ENCODE peak calls at places on chromosomes 6 and 20, in nine cellular contexts. Z is GM23248, K is neural progenitor cell, O is GM23338, W is OCI-LY7, N is SK-N-SH, T is HCT116, B is PC-3, R is hepatocyte. E is an unnamed sample.

GRCh38 chr20:43514062-43514971 is 6.8 kb downstream of the L3MBTL1 start:
- DNase-seq in Z (peak), K (peak), O (peak), W (peak), N (peak), T (peak), B (peak), R (peak), E (peak)

GRCh38 chr6:100001915-100002388 is 7.9 kb upstream of the MCHR2 start:
- DNase-seq in Z (peak), K (peak), O (peak), W (peak), N (peak), T (peak), B (peak), R (peak), E (peak)

GRCh38 chr6:167291623-167292300 is 647 bp downstream of the UNC93A start:
- DNase-seq in Z (no peak), K (no peak), O (no peak), W (no peak), N (no peak), T (no peak), B (no peak), R (no peak), E (no peak)

GRCh38 chr6:42088101-42088591 is 37.8 kb downstream of the TAF8 start:
- DNase-seq in Z (no peak), K (no peak), O (peak), W (no peak), N (no peak), T (no peak), B (peak), R (no peak), E (no peak)

GRCh38 chr6:79031821-79032590 is 46.0 kb downstream of the PHIP start:
- DNase-seq in Z (peak), K (no peak), O (no peak), W (no peak), N (no peak), T (no peak), B (no peak), R (no peak), E (no peak)

GRCh38 chr6:35703554-35703953 is 14.8 kb upstream of the FKBP5 start:
- DNase-seq in Z (no peak), K (no peak), O (peak), W (peak), N (no peak), T (no peak), B (no peak), R (no peak), E (peak)

GRCh38 chr6:17086469-17086868 is 15.4 kb upstream of the STMND1 start:
- DNase-seq in Z (peak), K (peak), O (peak), W (peak), N (peak), T (peak), B (peak), R (peak), E (peak)

GRCh38 chr6:53728570-53729194 is 63.1 kb upstream of the KLHL31 start:
- DNase-seq in Z (peak), K (peak), O (peak), W (peak), N (peak), T (no peak), B (peak), R (peak), E (peak)

GRCh38 chr20:46875059-46875458 is 19.6 kb upstream of the EYA2 start:
- DNase-seq in Z (no peak), K (no peak), O (peak), W (no peak), N (no peak), T (no peak), B (peak), R (no peak), E (no peak)

GRCh38 chr6:88473622-88474021 is 307.5 kb upstream of the CNR1 start:
- DNase-seq in Z (no peak), K (no peak), O (no peak), W (no peak), N (no peak), T (no peak), B (no peak), R (no peak), E (no peak)

GRCh38 chr6:156190270-156190669 is 586.9 kb upstream of the ARID1B start:
- DNase-seq in Z (no peak), K (no peak), O (no peak), W (no peak), N (no peak), T (no peak), B (no peak), R (no peak), E (no peak)

GRCh38 chr20:61765871-61766654 is 299.6 kb downstream of the TAF4 start:
- DNase-seq in Z (no peak), K (peak), O (peak), W (no peak), N (peak), T (no peak), B (no peak), R (no peak), E (no peak)

GRCh38 chr20:11047559-11047958 is 373.8 kb upstream of the JAG1 start:
- DNase-seq in Z (no peak), K (no peak), O (no peak), W (no peak), N (no peak), T (no peak), B (peak), R (no peak), E (no peak)

GRCh38 chr6:139536751-139537617 is 162.5 kb upstream of the CITED2 start:
- DNase-seq in Z (no peak), K (no peak), O (no peak), W (no peak), N (no peak), T (no peak), B (no peak), R (no peak), E (no peak)

GRCh38 chr6:132733288-132733687 is 19.4 kb upstream of the VNN1 start:
- DNase-seq in Z (no peak), K (no peak), O (no peak), W (no peak), N (no peak), T (no peak), B (peak), R (no peak), E (no peak)

DNA sequence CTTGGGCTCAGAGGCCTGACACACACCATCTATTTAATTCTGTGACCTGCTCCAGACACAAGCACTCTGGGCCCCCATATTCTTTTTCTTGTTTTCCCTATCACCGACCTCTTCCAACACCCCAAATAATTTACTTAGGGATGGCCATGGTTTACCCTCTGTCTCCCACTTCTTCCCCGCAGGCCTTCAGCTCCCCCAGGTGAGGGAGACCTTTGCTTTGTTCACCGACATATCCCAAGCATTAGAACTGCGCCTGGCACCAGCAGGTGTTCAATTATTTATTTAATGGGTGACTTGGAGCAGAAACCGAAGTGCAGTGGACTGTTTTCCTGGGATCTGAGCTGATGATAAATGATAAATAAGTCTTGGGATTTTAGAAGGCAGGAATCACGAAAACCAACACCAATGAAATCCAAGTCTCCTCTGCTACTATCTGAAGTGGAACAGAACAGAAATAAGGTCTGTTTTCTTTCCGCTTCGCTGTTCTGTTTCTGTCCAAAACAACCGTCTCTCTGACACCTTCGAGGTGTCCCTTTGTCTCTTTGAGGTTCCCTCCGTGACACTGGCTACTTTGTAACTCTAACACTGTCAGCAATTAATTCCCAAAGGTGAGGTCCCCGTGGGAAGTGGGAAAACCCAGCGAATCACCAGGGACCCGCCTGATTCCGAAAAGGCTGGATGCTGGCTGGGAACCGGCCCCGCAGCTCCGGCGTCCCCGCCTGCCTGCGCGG is 1.1 kb upstream of the RIN2 start:
- DNase-seq in Z (no peak), K (no peak), O (no peak), W (no peak), N (no peak), T (no peak), B (peak), R (no peak), E (no peak)
- H2AFZ ChIP-seq in Z (peak), K (peak), O (peak), W (no peak), N (peak), T (peak), B (peak), R (peak), E (peak)

GRCh38 chr6:4801491-4802118 is 25.4 kb downstream of the CDYL start:
- DNase-seq in Z (no peak), K (no peak), O (no peak), W (no peak), N (no peak), T (no peak), B (no peak), R (no peak), E (peak)

GRCh38 chr6:4803343-4803744 is 27.1 kb downstream of the CDYL start:
- DNase-seq in Z (no peak), K (no peak), O (no peak), W (no peak), N (peak), T (no peak), B (no peak), R (no peak), E (no peak)

GRCh38 chr6:4804095-4804494 is 27.9 kb downstream of the CDYL start:
- DNase-seq in Z (peak), K (no peak), O (peak), W (no peak), N (no peak), T (no peak), B (peak), R (peak), E (no peak)

GRCh38 chr6:4800662-4801061 is 24.5 kb downstream of the CDYL start:
- DNase-seq in Z (no peak), K (no peak), O (no peak), W (no peak), N (no peak), T (no peak), B (no peak), R (no peak), E (no peak)

DNA sequence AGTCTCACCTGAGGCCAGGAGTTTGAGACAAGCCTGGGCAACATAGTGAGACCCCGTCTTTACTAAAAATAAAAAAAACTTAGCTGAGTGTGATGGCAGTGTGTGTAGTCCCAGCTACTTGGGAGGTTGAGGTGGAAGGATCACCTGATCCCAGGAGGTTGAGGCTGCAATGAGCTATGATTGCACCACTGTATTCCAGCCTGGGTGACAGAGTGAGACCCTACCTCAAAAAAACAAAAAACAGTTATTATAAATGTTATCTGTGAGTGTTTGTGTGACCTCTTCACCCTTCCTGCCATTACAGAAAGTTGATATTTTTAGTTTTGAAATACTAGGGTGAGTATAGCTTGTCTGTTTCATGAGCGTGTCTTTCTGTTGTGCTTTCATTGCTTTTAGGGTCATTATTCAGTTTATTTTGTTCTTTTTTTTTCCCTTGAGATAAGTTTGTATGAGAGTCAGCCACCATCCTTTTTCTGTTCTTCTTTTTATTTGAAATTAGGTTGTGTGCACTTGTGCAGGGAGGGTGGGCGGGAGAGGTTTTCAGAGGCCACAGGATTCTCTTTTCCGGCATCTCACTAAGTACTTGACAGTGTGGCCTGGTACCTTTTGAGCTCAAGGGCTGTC is 26.2 kb downstream of the CDYL start:
- DNase-seq in Z (no peak), K (no peak), O (no peak), W (peak), N (no peak), T (no peak), B (no peak), R (no peak), E (no peak)
- TF ChIP-seq EZH2phosphoT487 in Z (no peak), K (no peak), O (no peak), W (no peak), N (no peak), T (no peak), B (no peak), R (no peak), E (no peak)

GRCh38 chr6:37030599-37030998 is 25.1 kb downstream of the FGD2 start:
- DNase-seq in Z (no peak), K (no peak), O (no peak), W (no peak), N (no peak), T (no peak), B (no peak), R (no peak), E (no peak)

GRCh38 chr6:37032239-37032638 is 26.8 kb downstream of the FGD2 start:
- DNase-seq in Z (no peak), K (no peak), O (no peak), W (no peak), N (no peak), T (no peak), B (no peak), R (no peak), E (no peak)

GRCh38 chr6:37036146-37036545 is 30.7 kb downstream of the FGD2 start:
- DNase-seq in Z (no peak), K (no peak), O (peak), W (no peak), N (no peak), T (no peak), B (no peak), R (no peak), E (no peak)

GRCh38 chr6:37033819-37034790 is 28.6 kb downstream of the FGD2 start:
- DNase-seq in Z (no peak), K (no peak), O (no peak), W (no peak), N (no peak), T (no peak), B (no peak), R (no peak), E (no peak)

GRCh38 chr6:37033255-37033654 is 27.8 kb downstream of the FGD2 start:
- DNase-seq in Z (peak), K (no peak), O (no peak), W (no peak), N (no peak), T (no peak), B (peak), R (no peak), E (no peak)
- H2AFZ ChIP-seq in Z (no peak), K (no peak), O (no peak), W (no peak), N (no peak), T (no peak), B (no peak), R (no peak), E (no peak)

GRCh38 chr6:22320750-22321149 is 23.9 kb upstream of the PRL start:
- DNase-seq in Z (peak), K (no peak), O (no peak), W (no peak), N (no peak), T (peak), B (peak), R (peak), E (no peak)
- TF ChIP-seq EZH2phosphoT487 in Z (peak), K (no peak), O (no peak), W (no peak), N (no peak), T (no peak), B (no peak), R (no peak), E (no peak)

DNA sequence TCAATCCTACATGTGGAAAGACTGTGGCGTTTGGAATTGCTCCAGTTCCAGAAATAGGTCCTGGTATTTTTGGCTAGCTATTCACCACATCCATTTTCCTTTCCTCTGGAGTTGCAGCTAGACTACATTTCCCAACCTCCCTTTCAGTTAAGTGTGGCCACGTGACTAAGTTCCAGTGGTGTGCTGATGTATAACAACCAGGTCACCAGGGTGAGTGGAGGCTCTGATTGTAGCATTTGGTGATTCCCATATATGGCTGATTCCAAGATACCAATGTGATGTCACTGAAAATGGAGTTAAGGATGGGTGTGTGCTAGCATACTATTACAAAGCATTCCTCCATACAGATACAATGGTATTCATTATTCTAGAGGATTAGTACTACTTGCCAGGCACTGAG is 49.7 kb upstream of the STK35 start:
- DNase-seq in Z (no peak), K (peak), O (peak), W (no peak), N (peak), T (no peak), B (no peak), R (no peak), E (no peak)
- H2AFZ ChIP-seq in Z (no peak), K (peak), O (no peak), W (no peak), N (no peak), T (no peak), B (no peak), R (no peak), E (no peak)

DNA sequence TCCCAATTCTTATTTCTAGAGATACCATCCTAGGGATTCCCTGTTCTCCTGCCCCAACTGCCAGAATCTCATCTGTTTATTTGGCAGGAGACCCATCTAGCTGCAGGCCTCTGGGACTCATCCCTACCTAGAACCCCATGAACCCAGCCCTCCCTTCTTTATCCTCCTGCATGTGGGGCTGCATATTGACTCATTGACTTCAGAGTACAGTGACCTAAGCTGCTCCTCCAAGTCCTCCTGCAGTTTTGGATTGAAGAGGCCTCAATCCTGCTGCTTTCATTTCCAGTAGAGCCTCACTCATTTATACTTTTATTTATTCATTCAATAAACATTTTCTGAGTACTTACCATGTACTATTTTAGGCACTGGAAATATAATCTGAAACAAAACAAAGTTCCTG is 11.6 kb downstream of the TMEM200A start:
- DNase-seq in Z (peak), K (no peak), O (no peak), W (no peak), N (no peak), T (no peak), B (no peak), R (no peak), E (no peak)
- TF ChIP-seq EZH2phosphoT487 in Z (no peak), K (no peak), O (no peak), W (no peak), N (no peak), T (no peak), B (no peak), R (no peak), E (no peak)

DNA sequence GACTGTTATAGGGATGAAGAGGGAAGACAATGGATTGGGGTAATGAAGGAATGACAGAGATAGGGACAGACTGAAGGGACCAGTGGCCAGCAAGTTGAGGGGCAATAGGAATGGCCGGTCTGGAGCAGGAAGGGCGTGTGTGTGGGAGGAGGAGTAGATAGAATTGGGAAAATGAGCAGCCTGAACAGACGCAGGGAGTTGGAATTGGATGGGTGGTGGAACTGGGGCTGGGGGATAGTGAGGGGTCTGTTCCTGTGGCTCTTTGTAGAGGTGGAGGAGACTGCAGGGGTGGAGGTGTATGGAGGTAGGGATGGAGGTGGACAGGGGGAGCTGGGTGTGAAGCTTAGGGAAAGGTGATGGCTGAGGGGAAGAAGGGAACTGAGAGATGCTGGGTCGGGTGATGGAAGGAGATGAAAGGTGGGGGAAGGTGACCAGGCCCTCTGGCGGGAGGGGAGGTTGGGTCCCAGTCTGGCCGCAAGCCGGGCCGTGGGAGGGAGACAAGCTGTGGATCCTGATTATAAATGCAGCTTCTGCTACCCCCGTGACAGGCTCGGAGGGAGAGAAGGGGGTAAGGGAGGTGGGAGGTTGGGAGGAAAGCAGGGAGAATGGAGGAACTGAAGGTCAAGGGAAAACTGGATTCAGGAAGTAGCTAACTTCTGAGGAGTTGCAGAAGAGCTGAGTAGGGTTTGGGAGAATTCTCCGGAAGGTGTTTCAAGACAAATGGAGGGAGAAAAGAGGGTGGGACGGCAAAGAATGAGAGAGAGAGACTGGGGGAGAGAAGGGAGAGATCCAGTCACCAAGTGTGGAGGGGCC is 5.2 kb downstream of the SYNGAP1 start:
- DNase-seq in Z (no peak), K (peak), O (no peak), W (no peak), N (peak), T (no peak), B (no peak), R (no peak), E (no peak)
- H2AFZ ChIP-seq in Z (peak), K (no peak), O (no peak), W (peak), N (peak), T (no peak), B (peak), R (peak), E (peak)

GRCh38 chr6:75525682-75526081 is 32.1 kb upstream of the FILIP1 start:
- DNase-seq in Z (no peak), K (no peak), O (no peak), W (no peak), N (no peak), T (no peak), B (no peak), R (no peak), E (no peak)

GRCh38 chr6:75528423-75528822 is 34.8 kb upstream of the FILIP1 start:
- DNase-seq in Z (peak), K (no peak), O (peak), W (no peak), N (no peak), T (no peak), B (no peak), R (no peak), E (no peak)

GRCh38 chr6:75526502-75527127 is 33.0 kb upstream of the FILIP1 start:
- DNase-seq in Z (peak), K (peak), O (peak), W (peak), N (peak), T (peak), B (peak), R (peak), E (peak)

GRCh38 chr6:75524322-75524972 is 30.8 kb upstream of the FILIP1 start:
- DNase-seq in Z (peak), K (peak), O (peak), W (no peak), N (no peak), T (peak), B (peak), R (peak), E (no peak)
- TF ChIP-seq EZH2phosphoT487 in Z (peak), K (no peak), O (no peak), W (no peak), N (no peak), T (no peak), B (no peak), R (no peak), E (no peak)

GRCh38 chr6:105482956-105483355 is 80.1 kb upstream of the PREP start:
- DNase-seq in Z (no peak), K (no peak), O (no peak), W (no peak), N (no peak), T (no peak), B (no peak), R (no peak), E (no peak)

GRCh38 chr6:105483492-105483891 is 80.6 kb upstream of the PREP start:
- DNase-seq in Z (peak), K (no peak), O (no peak), W (no peak), N (no peak), T (no peak), B (peak), R (peak), E (no peak)

GRCh38 chr6:105485456-105485855 is 82.6 kb upstream of the PREP start:
- DNase-seq in Z (no peak), K (peak), O (no peak), W (peak), N (no peak), T (no peak), B (no peak), R (no peak), E (peak)

GRCh38 chr6:105482227-105482839 is 79.5 kb upstream of the PREP start:
- DNase-seq in Z (no peak), K (no peak), O (no peak), W (no peak), N (no peak), T (no peak), B (no peak), R (peak), E (peak)

GRCh38 chr6:105484238-105485161 is 81.6 kb upstream of the PREP start:
- DNase-seq in Z (peak), K (peak), O (peak), W (peak), N (peak), T (peak), B (peak), R (peak), E (peak)
- H2AFZ ChIP-seq in Z (no peak), K (no peak), O (no peak), W (no peak), N (peak), T (no peak), B (peak), R (no peak), E (peak)

E was measured in MM.1S.